ENCODE peak calls at places on chromosomes 1 and 21, in five cellular contexts. E, O, H, U and M are unnamed samples.
A peak's percentile ranks its signal among the peaks of the same experiment; 100 is the strongest.

GRCh38 chr1:42533101-42533863 is 70.2 kb downstream of the CCDC30 start:
- DNase-seq in O (no peak), U (no peak), H (peak; percentile 6), E (no peak), M (no peak)

GRCh38 chr1:111948209-111949131 is 41.0 kb downstream of the KCND3 start:
- DNase-seq in E (no peak), U (no peak), H (no peak), O (peak; percentile 12), M (peak; percentile 74)

GRCh38 chr1:203557390-203557789 is 63.4 kb downstream of the OPTC start:
- DNase-seq in U (no peak), O (peak; percentile 90), H (peak; percentile 60), E (no peak), M (peak; percentile 74)

GRCh38 chr1:233614743-233615521 is 1.0 kb downstream of the KCNK1 start:
- DNase-seq in U (peak; percentile 77), H (no peak), E (no peak), O (no peak), M (peak; percentile 54)

GRCh38 chr21:19999369-20000272 is 998.6 kb upstream of the NCAM2 start:
- DNase-seq in U (no peak), H (no peak), O (no peak), E (no peak), M (no peak)

GRCh38 chr1:16189921-16190499 is 22.4 kb downstream of the ARHGEF19 start:
- DNase-seq in U (no peak), H (no peak), O (peak; percentile 14), E (no peak), M (peak; percentile 39)

GRCh38 chr1:208183977-208184901 is 59.9 kb downstream of the PLXNA2 start:
- DNase-seq in O (peak; percentile 96), H (peak; percentile 83), U (no peak), E (no peak), M (peak; percentile 100)

GRCh38 chr1:111214086-111214801 is 13.3 kb upstream of the CHI3L2 start:
- DNase-seq in U (peak; percentile 15), E (no peak), H (no peak), O (no peak), M (no peak)

GRCh38 chr1:34796990-34797389 is 4.2 kb downstream of the GJA4 start:
- DNase-seq in U (no peak), H (no peak), E (no peak), O (no peak), M (no peak)

GRCh38 chr1:32390904-32391480 is 3.2 kb downstream of the BSDC1 start:
- DNase-seq in O (no peak), E (no peak), H (peak; percentile 38), U (no peak), M (no peak)

GRCh38 chr1:52403566-52404115 is 582 bp downstream of the ORC1 start:
- DNase-seq in H (peak; percentile 78), E (no peak), U (peak; percentile 78), O (peak; percentile 71), M (peak; percentile 90)

GRCh38 chr1:61361971-61362370 is 279.6 kb downstream of the NFIA start:
- DNase-seq in H (no peak), E (no peak), O (no peak), U (no peak), M (no peak)

GRCh38 chr1:183926978-183927377 is 110.5 kb downstream of the COLGALT2 start:
- DNase-seq in U (no peak), E (no peak), O (no peak), H (peak; percentile 85), M (no peak)

GRCh38 chr1:241834733-241835377 is 13.1 kb upstream of the EXO1 start:
- DNase-seq in U (peak; percentile 46), E (no peak), O (peak; percentile 68), H (peak; percentile 62), M (peak; percentile 75)

GRCh38 chr1:109739738-109740614 is 862 bp downstream of the GSTM3 start:
- DNase-seq in U (peak; percentile 23), E (peak; percentile 60), O (peak; percentile 42), H (peak; percentile 67), M (no peak)

GRCh38 chr1:33698316-33699035 is 165.4 kb upstream of the HMGB4 start:
- DNase-seq in H (no peak), O (no peak), U (no peak), E (no peak), M (no peak)

GRCh38 chr1:223849352-223849751 is 3.6 kb upstream of the TP53BP2 start:
- DNase-seq in O (no peak), U (peak; percentile 53), H (no peak), E (no peak), M (no peak)

GRCh38 chr1:162215902-162216301 is 146.4 kb downstream of the NOS1AP start:
- DNase-seq in O (no peak), E (no peak), H (no peak), U (no peak), M (no peak)

GRCh38 chr1:115714572-115715141 is 53.9 kb downstream of the CASQ2 start:
- DNase-seq in O (no peak), E (no peak), H (no peak), U (no peak), M (no peak)

GRCh38 chr1:7379445-7379971 is 391.6 kb upstream of the VAMP3 start:
- DNase-seq in H (peak; percentile 80), E (peak; percentile 51), O (peak; percentile 67), U (no peak), M (peak; percentile 66)

GRCh38 chr1:208137144-208137682 is 107.0 kb downstream of the PLXNA2 start:
- DNase-seq in E (no peak), U (no peak), O (peak; percentile 20), H (no peak), M (peak; percentile 39)

GRCh38 chr1:166974647-166975345 is 544 bp downstream of the ILDR2 start:
- DNase-seq in O (no peak), E (no peak), U (peak; percentile 39), H (no peak), M (no peak)

GRCh38 chr1:90579212-90579802 is 137.8 kb downstream of the BARHL2 start:
- DNase-seq in E (no peak), H (peak; percentile 61), U (peak; percentile 48), O (peak; percentile 32), M (peak; percentile 48)

GRCh38 chr1:118788372-118788955 is 199.7 kb downstream of the TBX15 start:
- DNase-seq in H (peak; percentile 8), E (no peak), U (no peak), O (peak; percentile 55), M (peak; percentile 89)

GRCh38 chr1:37840711-37841110 is 18.7 kb downstream of the MTF1 start:
- DNase-seq in O (no peak), E (no peak), U (no peak), H (peak; percentile 19), M (no peak)

GRCh38 chr21:29514652-29515247 is 216.0 kb downstream of the BACH1 start:
- DNase-seq in E (no peak), H (no peak), O (no peak), U (no peak), M (no peak)

GRCh38 chr1:16441312-16441641 is 753 bp downstream of the NECAP2 start:
- DNase-seq in E (no peak), O (no peak), H (peak; percentile 21), U (peak; percentile 38), M (peak; percentile 17)

GRCh38 chr1:65568285-65568684 is 147.8 kb downstream of the LEPR start:
- DNase-seq in E (no peak), H (no peak), U (no peak), O (no peak), M (no peak)

GRCh38 chr1:31273619-31274018 is 23.0 kb downstream of the SNRNP40 start:
- DNase-seq in O (no peak), E (no peak), U (no peak), H (no peak), M (no peak)

GRCh38 chr1:184800876-184801275 is 46.2 kb upstream of the EDEM3 start:
- DNase-seq in O (no peak), U (no peak), H (no peak), E (no peak), M (no peak)

GRCh38 chr1:219432966-219433365 is 179.9 kb downstream of the ZC3H11B start:
- DNase-seq in O (no peak), U (no peak), H (peak; percentile 22), E (no peak), M (no peak)

DNA sequence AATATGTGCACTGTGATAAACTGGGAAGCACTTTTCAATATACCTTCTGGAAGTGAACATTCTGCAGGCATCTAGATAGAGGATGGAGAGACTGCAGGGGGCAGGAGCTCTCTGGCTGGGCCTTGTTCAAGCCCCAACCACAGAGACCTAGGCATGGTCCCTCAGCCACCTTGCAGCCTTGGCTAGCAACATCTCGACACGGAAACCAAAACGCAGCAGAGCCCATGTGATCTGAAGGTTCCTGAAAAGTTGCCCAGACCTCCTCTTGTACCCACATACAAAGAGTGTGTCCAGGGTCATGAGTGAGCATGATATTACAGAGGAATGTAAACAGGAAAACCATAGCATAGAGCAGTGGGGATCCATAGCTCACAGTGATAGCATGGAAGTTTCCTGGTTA is 33.1 kb upstream of the SAMD11 start:
- DNase-seq in O (no peak), E (no peak), U (no peak), H (no peak), M (no peak)
- TF ChIP-seq CTCF in O (no peak), E (no peak), U (no peak), H (no peak), M (no peak)

DNA sequence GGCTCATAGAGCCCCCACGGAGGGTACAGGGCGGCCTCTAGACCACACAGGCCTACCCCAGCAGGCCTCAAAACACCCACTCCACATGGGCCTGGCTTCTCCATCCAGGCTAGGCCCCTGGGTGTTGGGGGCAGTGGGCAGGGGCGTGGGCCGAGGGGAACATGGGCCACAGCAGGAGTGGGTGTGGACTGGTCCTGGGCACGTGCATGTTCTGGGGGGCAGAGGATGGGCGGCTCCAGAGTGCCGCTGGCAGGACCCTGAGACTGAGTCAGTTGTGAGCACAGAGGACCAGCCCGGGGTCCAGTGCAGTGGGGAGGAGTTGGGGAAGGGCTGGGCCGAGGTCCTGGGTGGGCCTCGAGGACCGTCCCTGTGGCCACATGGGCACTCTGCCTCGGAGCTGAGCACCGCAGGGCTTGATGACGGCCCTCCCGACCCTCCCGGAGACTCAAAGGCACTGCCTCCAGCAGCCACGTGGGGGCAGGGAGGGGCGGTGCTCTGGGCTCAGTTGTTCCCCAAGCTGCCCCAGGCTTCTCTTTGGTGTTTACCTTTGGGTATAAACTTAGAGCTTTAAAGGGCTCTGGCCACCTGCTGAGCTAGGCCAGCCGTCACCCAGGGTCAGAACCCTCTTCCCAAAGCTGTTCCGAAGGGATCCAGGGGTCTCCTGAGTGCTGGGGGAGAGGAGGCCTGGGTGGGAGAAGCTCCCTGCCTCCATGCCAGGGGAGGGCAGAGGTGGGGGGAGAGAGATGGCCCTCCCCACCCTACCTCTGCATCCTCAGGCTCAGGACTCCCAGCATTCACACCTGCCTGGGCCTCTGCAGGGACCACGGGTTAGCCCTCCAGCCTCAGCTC is 79.9 kb downstream of the MORN1 start:
- DNase-seq in H (peak; percentile 48), U (peak; percentile 21), O (peak; percentile 40), E (peak; percentile 67), M (peak; percentile 52)
- TF ChIP-seq CTCF in H (peak; percentile 39), U (peak; percentile 20), O (peak; percentile 72), E (peak; percentile 51), M (peak; percentile 15)

GRCh38 chr1:226912587-226913176 is 27.4 kb upstream of the COQ8A start:
- DNase-seq in E (peak; percentile 62), U (peak; percentile 80), O (no peak), H (peak; percentile 56), M (no peak)
- TF ChIP-seq CTCF in E (no peak), U (peak; percentile 85), O (peak; percentile 61), H (peak; percentile 68), M (no peak)

GRCh38 chr1:209989525-209989924 is 51.5 kb downstream of the SYT14 start:
- DNase-seq in O (peak; percentile 5), E (no peak), U (peak; percentile 56), H (peak; percentile 54), M (peak; percentile 42)
- TF ChIP-seq CTCF in O (peak; percentile 77), E (no peak), U (peak; percentile 33), H (peak; percentile 15), M (peak; percentile 74)

GRCh38 chr1:194466706-194467105 is 1280.3 kb upstream of the B3GALT2 start:
- DNase-seq in H (peak; percentile 3), U (no peak), E (peak; percentile 8), O (no peak), M (peak; percentile 24)
- TF ChIP-seq CTCF in H (peak; percentile 31), U (peak; percentile 14), E (peak; percentile 13), O (peak; percentile 52), M (peak; percentile 25)

GRCh38 chr1:202207292-202207691 is 13.7 kb downstream of the LGR6 start:
- DNase-seq in E (no peak), H (peak; percentile 80), U (no peak), O (peak; percentile 25), M (peak; percentile 69)
- TF ChIP-seq CTCF in E (peak; percentile 27), H (peak; percentile 37), U (peak; percentile 16), O (no peak), M (peak; percentile 13)